ENCODE peak calls at places on chromosomes 6 and 20, in seven cellular contexts. N is mesenchymal stem cell, I is sigmoid colon, K is right atrium auricular region, F is tibial nerve, B is astrocyte, R is HCT116. O is an unnamed sample. For H3K4me1, the result is how much of the 10 kb centered on the place peaks cover.

GRCh38 chr6:155130161-155130853 is 133.5 kb upstream of the CLDN20 start:
- DNase-seq in N (peak), I (no peak), K (no peak), F (no peak), B (peak), R (no peak), O (no peak)

GRCh38 chr6:5246870-5247161 is 13.9 kb downstream of the LYRM4 start:
- DNase-seq in N (no peak), I (no peak), K (no peak), F (no peak), B (peak), R (no peak), O (no peak)

GRCh38 chr6:82957171-82957894 is 108.3 kb downstream of the UBE3D start:
- DNase-seq in N (peak), I (no peak), K (no peak), F (no peak), B (peak), R (no peak), O (no peak)

GRCh38 chr6:75376347-75377024 is 91.9 kb upstream of the TMEM30A start:
- DNase-seq in N (peak), I (no peak), K (no peak), F (no peak), B (peak), R (no peak), O (no peak)

GRCh38 chr6:78462728-78463127 is 404.6 kb upstream of the IRAK1BP1 start:
- DNase-seq in N (no peak), I (no peak), K (no peak), F (no peak), B (no peak), R (peak), O (no peak)

GRCh38 chr6:132907915-132908314 is 93.5 kb downstream of the RPS12 start:
- DNase-seq in N (peak), I (no peak), K (no peak), F (no peak), B (peak), R (peak), O (no peak)

GRCh38 chr20:57409316-57409671 is 18.1 kb downstream of the RBM38 start:
- DNase-seq in N (no peak), I (no peak), K (no peak), F (no peak), B (no peak), R (no peak), O (no peak)

GRCh38 chr6:159090530-159091306 is 45.9 kb upstream of the TAGAP start:
- DNase-seq in N (no peak), I (no peak), K (no peak), F (no peak), B (no peak), R (no peak), O (no peak)

GRCh38 chr6:39166189-39166917 is 51.4 kb upstream of the SAYSD1 start:
- DNase-seq in N (peak), I (peak), K (peak), F (peak), B (peak), R (peak), O (peak)

GRCh38 chr6:37688088-37688850 is 9.4 kb downstream of the MDGA1 start:
- DNase-seq in N (no peak), I (no peak), K (no peak), F (no peak), B (no peak), R (no peak), O (no peak)

GRCh38 chr6:31465185-31465536 is 32.8 kb upstream of the MICB start:
- DNase-seq in N (no peak), I (peak), K (no peak), F (no peak), B (no peak), R (no peak), O (no peak)

DNA sequence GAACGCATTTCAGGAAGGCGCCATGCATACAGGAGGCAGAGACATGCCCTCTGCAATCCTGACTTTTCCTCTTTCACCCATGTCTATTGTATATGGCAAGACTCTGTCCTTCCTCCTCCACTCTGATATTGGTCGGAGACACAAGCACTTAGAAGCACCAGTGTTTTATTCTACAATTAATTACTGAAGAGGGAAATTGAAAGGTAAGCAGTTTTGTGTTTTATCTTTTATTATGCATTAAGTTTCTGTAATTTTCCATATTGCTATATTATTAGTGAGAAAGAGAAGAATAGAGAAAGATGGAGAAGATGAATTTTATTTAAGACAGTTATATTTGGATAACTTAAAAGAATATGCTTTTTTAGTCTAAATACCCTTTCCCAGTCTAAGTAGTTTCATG is 13.5 kb downstream of the ARID1B start:
- DNase-seq in N (no peak), I (no peak), K (no peak), F (no peak), B (no peak), R (no peak), O (no peak)
- H3K4me1 ChIP-seq in N (under half), I (half or more), K (under half), F (under half), B (under half), R (under half), O (under half)

GRCh38 chr6:25188232-25188631 is 90.9 kb upstream of the CARMIL1 start:
- DNase-seq in N (no peak), I (no peak), K (no peak), F (no peak), B (no peak), R (no peak), O (no peak)

GRCh38 chr6:25197116-25197515 is 82.1 kb upstream of the CARMIL1 start:
- DNase-seq in N (no peak), I (no peak), K (no peak), F (no peak), B (no peak), R (no peak), O (no peak)

GRCh38 chr6:25193865-25194679 is 85.1 kb upstream of the CARMIL1 start:
- DNase-seq in N (no peak), I (no peak), K (no peak), F (no peak), B (no peak), R (no peak), O (no peak)

GRCh38 chr6:25192562-25192961 is 86.6 kb upstream of the CARMIL1 start:
- DNase-seq in N (no peak), I (no peak), K (no peak), F (no peak), B (no peak), R (no peak), O (no peak)

DNA sequence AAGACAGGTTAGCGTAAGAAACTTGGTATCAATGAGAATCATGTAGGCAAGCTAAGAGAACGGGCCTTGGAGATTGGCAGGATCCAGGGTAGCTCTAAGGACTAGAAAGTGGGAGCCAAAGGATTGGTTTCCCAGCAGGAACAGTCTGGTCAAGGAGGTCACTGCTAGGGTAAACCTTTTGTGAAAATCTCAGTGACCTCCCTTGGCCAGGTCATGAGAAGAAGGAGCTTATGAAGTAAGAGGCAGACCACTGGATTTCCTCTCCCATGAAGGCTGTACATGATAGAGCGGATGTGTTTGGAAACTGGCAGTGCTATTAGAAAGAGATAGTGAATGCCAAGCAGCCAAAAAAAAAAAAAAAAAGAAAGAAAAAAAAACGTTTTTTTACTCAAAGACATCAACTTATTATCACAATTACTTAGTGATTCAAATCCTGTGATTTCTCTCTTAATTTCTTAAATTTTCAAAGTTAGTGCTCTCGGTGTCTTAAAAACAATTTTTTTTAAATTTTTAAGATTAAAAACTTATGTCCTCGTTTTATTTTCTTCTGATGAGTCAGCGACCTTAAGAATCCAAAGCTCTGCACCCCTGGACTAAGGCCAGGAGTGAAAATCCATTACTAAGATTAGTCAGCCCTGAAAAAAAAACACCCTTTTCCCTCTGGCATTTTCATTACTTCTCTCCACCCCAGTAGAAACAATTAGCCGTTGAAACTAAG is 85.9 kb upstream of the CARMIL1 start:
- DNase-seq in N (peak), I (peak), K (no peak), F (no peak), B (peak), R (peak), O (no peak)
- H3K4me1 ChIP-seq in N (under half), I (under half), K (under half), F (under half), B (under half), R (under half), O (under half)

DNA sequence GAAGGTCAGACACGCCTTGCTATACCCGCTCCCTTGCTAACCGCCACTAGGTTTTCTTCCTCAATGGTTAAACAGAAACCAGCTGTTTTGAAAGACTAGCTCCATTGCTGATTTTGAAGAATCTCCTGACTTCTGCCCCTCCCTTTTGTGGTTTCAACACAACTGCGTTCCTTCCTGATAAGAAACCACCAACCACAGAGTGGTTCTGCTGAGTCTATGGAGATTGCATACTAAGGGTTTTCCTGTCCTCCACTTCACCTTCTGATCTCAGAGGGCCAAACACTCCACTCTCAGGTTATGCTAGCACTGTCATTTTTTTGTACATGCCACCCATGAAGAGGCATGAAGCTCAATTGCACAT is 207.9 kb downstream of the MYLK4 start:
- DNase-seq in N (peak), I (no peak), K (peak), F (no peak), B (peak), R (no peak), O (peak)
- H3K4me1 ChIP-seq in N (under half), I (under half), K (under half), F (under half), B (under half), R (under half), O (under half)

GRCh38 chr6:111602481-111603404 is 2.9 kb downstream of the TRAF3IP2 start:
- DNase-seq in N (peak), I (peak), K (peak), F (no peak), B (peak), R (no peak), O (no peak)
- H3K4me1 ChIP-seq in N (under half), I (half or more), K (under half), F (under half), B (under half), R (under half), O (under half)

GRCh38 chr6:63649269-63649668 is 13.7 kb downstream of the PHF3 start:
- DNase-seq in N (peak), I (no peak), K (no peak), F (no peak), B (no peak), R (no peak), O (no peak)
- H3K4me1 ChIP-seq in N (under half), I (under half), K (under half), F (under half), B (under half), R (under half), O (under half)

GRCh38 chr6:13413466-13413862 is 73.9 kb downstream of the GFOD1 start:
- DNase-seq in N (no peak), I (no peak), K (peak), F (no peak), B (peak), R (no peak), O (no peak)
- H3K4me1 ChIP-seq in N (under half), I (half or more), K (under half), F (under half), B (under half), R (under half), O (under half)

GRCh38 chr6:1611322-1611571 is 1.5 kb downstream of the FOXC1 start:
- DNase-seq in N (no peak), I (no peak), K (no peak), F (no peak), B (no peak), R (no peak), O (no peak)

GRCh38 chr6:1609662-1610496 is at the start of gene FOXC1:
- DNase-seq in N (peak), I (peak), K (peak), F (peak), B (peak), R (peak), O (no peak)

GRCh38 chr6:1608976-1609661 is 596 bp upstream of the FOXC1 start:
- DNase-seq in N (no peak), I (peak), K (no peak), F (peak), B (no peak), R (no peak), O (no peak)

GRCh38 chr6:1611572-1612385 is 2.1 kb downstream of the FOXC1 start:
- DNase-seq in N (peak), I (no peak), K (no peak), F (peak), B (peak), R (no peak), O (no peak)

GRCh38 chr6:1610497-1611321 is 994 bp downstream of the FOXC1 start:
- DNase-seq in N (no peak), I (peak), K (no peak), F (peak), B (peak), R (no peak), O (no peak)
- H3K4me1 ChIP-seq in N (under half), I (half or more), K (under half), F (under half), B (under half), R (under half), O (under half)

GRCh38 chr6:35026434-35027222 is 114.5 kb downstream of the TCP11 start:
- DNase-seq in N (no peak), I (no peak), K (peak), F (no peak), B (peak), R (peak), O (no peak)
- H3K4me1 ChIP-seq in N (under half), I (half or more), K (under half), F (under half), B (under half), R (under half), O (under half)

GRCh38 chr20:62918137-62918536 is 8.2 kb downstream of the DIDO1 start:
- DNase-seq in N (no peak), I (no peak), K (no peak), F (no peak), B (no peak), R (no peak), O (peak)
- H3K4me1 ChIP-seq in N (under half), I (half or more), K (under half), F (under half), B (under half), R (half or more), O (half or more)

O was measured in naive thymus-derived CD4-positive, alpha-beta T cell.